ENCODE peak calls at places on chromosome 21, in four cellular contexts. One of them, this sample, is unnamed.

GRCh38 chr21:26445440-26445839 is 127.6 kb downstream of the CYYR1 start:
- DNase-seq in IMR-90: peak
- DNase-seq in SK-N-SH: no peak
- DNase-seq in K562: no peak
- DNase-seq in this sample: no peak

GRCh38 chr21:26715878-26716506 is 129.2 kb downstream of the ADAMTS1 start:
- DNase-seq in IMR-90: peak
- DNase-seq in K562: peak
- DNase-seq in SK-N-SH: peak
- DNase-seq in this sample: no peak

GRCh38 chr21:23968722-23969647 is 1638.3 kb downstream of the MRPL39 start:
- DNase-seq in K562: peak
- DNase-seq in IMR-90: peak
- DNase-seq in SK-N-SH: peak
- DNase-seq in this sample: peak

GRCh38 chr21:26572668-26573381 is at the start of gene CYYR1:
- DNase-seq in K562: no peak
- DNase-seq in SK-N-SH: peak
- DNase-seq in IMR-90: no peak
- DNase-seq in this sample: no peak

GRCh38 chr21:35927262-35927661 is 133.1 kb downstream of the SETD4 start:
- DNase-seq in K562: no peak
- DNase-seq in SK-N-SH: no peak
- DNase-seq in IMR-90: no peak
- DNase-seq in this sample: no peak

GRCh38 chr21:18840239-18840638 is 436.7 kb upstream of the TMPRSS15 start:
- DNase-seq in IMR-90: no peak
- DNase-seq in SK-N-SH: peak
- DNase-seq in K562: no peak
- DNase-seq in this sample: no peak

GRCh38 chr21:34897828-34898227 is 151.3 kb downstream of the RUNX1 start:
- DNase-seq in SK-N-SH: no peak
- DNase-seq in K562: no peak
- DNase-seq in IMR-90: no peak
- DNase-seq in this sample: no peak

GRCh38 chr21:32415451-32415850 is 2.9 kb downstream of the EVA1C start:
- DNase-seq in SK-N-SH: no peak
- DNase-seq in K562: no peak
- DNase-seq in IMR-90: no peak
- DNase-seq in this sample: no peak

GRCh38 chr21:44592446-44593365 is at the start of gene KRTAP10-6:
- DNase-seq in SK-N-SH: no peak
- DNase-seq in IMR-90: no peak
- DNase-seq in K562: no peak
- DNase-seq in this sample: no peak
- H2AFZ ChIP-seq in SK-N-SH: no peak
- H2AFZ ChIP-seq in IMR-90: no peak
- H2AFZ ChIP-seq in K562: peak
- H2AFZ ChIP-seq in this sample: no peak

GRCh38 chr21:38989745-38990423 is 184.2 kb downstream of the ETS2 start:
- DNase-seq in K562: no peak
- DNase-seq in SK-N-SH: peak
- DNase-seq in IMR-90: peak
- DNase-seq in this sample: no peak
- TF ChIP-seq RCOR1 in K562: no peak
- TF ChIP-seq RCOR1 in SK-N-SH: peak
- TF ChIP-seq RCOR1 in IMR-90: no peak
- TF ChIP-seq RCOR1 in this sample: no peak

DNA sequence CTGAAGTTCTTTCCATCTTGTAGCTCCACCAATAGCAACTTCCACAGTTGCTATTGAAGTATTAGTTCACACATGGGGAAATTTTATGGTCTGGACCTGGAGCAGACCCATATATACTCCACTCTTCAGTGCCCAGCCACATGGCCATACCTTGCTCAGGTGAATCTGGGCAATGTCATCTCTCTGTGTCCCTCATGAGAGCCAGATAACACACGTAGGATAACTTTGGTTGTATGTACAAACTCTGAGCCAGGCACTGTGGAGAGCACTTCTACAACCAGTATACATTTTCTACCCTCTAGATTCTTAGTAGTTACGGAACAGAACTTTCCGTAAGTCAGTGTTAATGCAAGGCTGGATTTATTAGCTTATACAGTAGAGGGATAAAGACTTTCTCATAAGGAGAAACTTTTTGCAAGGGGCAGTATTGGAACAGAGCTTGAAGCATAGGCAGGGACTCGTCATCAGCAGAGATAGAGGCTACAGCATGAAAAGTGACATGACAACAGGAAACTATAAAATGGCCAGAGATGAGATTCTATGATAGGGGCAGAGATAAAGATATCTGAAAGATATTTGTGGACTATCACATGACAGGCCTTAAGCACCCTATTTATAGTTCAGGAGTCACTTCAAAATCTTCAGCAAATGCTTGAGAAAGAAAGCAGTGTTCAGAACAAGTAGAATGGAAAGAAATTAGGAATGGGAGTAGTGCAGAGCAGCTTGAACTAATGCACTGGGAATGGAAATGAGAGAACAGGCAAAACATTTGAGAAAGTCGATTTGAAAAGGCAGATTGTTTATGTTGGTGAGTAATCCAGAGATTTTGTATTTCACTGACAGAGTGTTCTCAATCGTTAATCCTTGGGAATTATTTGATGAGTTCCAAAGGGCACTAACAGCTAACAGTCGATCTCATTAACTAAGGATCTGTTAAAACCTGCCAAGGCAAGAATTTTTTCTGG is 481.8 kb downstream of the USP25 start:
- DNase-seq in K562: no peak
- DNase-seq in SK-N-SH: no peak
- DNase-seq in IMR-90: peak
- DNase-seq in this sample: no peak
- H2AFZ ChIP-seq in K562: no peak
- H2AFZ ChIP-seq in SK-N-SH: no peak
- H2AFZ ChIP-seq in IMR-90: no peak
- H2AFZ ChIP-seq in this sample: no peak

GRCh38 chr21:20424943-20425342 is 573.3 kb upstream of the NCAM2 start:
- DNase-seq in SK-N-SH: no peak
- DNase-seq in K562: no peak
- DNase-seq in IMR-90: no peak
- DNase-seq in this sample: no peak
- TF ChIP-seq RCOR1 in SK-N-SH: no peak
- TF ChIP-seq RCOR1 in K562: no peak
- TF ChIP-seq RCOR1 in IMR-90: no peak
- TF ChIP-seq RCOR1 in this sample: no peak

This sample was measured in GM12878.